ENCODE peak calls at places on chromosomes 3 and 15, in four cellular contexts. H is T-cell, B is GM19239, W is Right ventricle myocardium superior. Y is an unnamed sample.

GRCh38 chr3:50574280-50574831 is 5.0 kb downstream of the HEMK1 start:
- DNase-seq in H (no peak), B (no peak), W (no peak), Y (no peak)

GRCh38 chr3:172461530-172462138 is 13.4 kb upstream of the GHSR start:
- DNase-seq in H (no peak), B (peak; percentile 40), W (no peak), Y (peak; percentile 67)

GRCh38 chr3:189652042-189652441 is 20.9 kb downstream of the TP63 start:
- DNase-seq in H (no peak), B (no peak), W (no peak), Y (no peak)

GRCh38 chr3:87553058-87553457 is 276.7 kb upstream of the POU1F1 start:
- DNase-seq in H (no peak), B (no peak), W (no peak), Y (no peak)

GRCh38 chr15:40438712-40439111 is 2.0 kb upstream of the BAHD1 start:
- DNase-seq in H (no peak), B (no peak), W (peak; percentile 55), Y (no peak)

GRCh38 chr3:16335772-16336621 is 71.0 kb downstream of the OXNAD1 start:
- DNase-seq in H (no peak), B (no peak), W (no peak), Y (no peak)

GRCh38 chr3:99753268-99753975 is 64.2 kb upstream of the CMSS1 start:
- DNase-seq in H (no peak), B (peak; percentile 8), W (no peak), Y (peak; percentile 34)

GRCh38 chr15:52078876-52079700 is 33.5 kb downstream of the BCL2L10 start:
- DNase-seq in H (peak; percentile 86), B (peak; percentile 52), W (peak; percentile 87), Y (peak; percentile 80)

GRCh38 chr3:177589921-177590336 is 392.6 kb upstream of the TBL1XR1 start:
- DNase-seq in H (no peak), B (no peak), W (no peak), Y (peak; percentile 34)

GRCh38 chr15:73838795-73839565 is 34.4 kb upstream of the TBC1D21 start:
- DNase-seq in H (no peak), B (no peak), W (peak; percentile 89), Y (no peak)

GRCh38 chr3:112817271-112817670 is 29.4 kb downstream of the CD200R1L start:
- DNase-seq in H (no peak), B (no peak), W (no peak), Y (no peak)

GRCh38 chr3:139520028-139520737 is 19.4 kb downstream of the RBP1 start:
- DNase-seq in H (no peak), B (no peak), W (no peak), Y (peak; percentile 55)

GRCh38 chr15:73323374-73323955 is 45.3 kb downstream of the HCN4 start:
- DNase-seq in H (no peak), B (no peak), W (no peak), Y (no peak)

GRCh38 chr3:8741581-8742355 is 8.2 kb downstream of the CAV3 start:
- DNase-seq in H (no peak), B (no peak), W (no peak), Y (no peak)

GRCh38 chr15:24772709-24773373 is 97.3 kb downstream of the NPAP1 start:
- DNase-seq in H (peak; percentile 42), B (no peak), W (peak; percentile 79), Y (peak; percentile 11)

Y was measured in GM10248.